ENCODE peak calls at places on chromosomes 13 and 19, in eight cellular contexts. Q is glomerular endothelial cell; P is brain microvascular endothelial cell; G is anterior cingulate cortex; Y is lower leg skin; E is activated CD4-positive, alpha-beta memory T cell treated with anti-CD3 and anti-CD28 coated beads, Interleukin-2, amount 10 ng/mL, durations not matched to agents 7 days and 5 days; L is stimulated activated CD4-positive, alpha-beta T cell treated with anti-CD3 and anti-CD28 coated beads, Interleukin-12 subunit alpha, Interleukin-12 subunit beta, amount 100 ng/mL, for 4 hours; S is hypothalamus. F is an unnamed sample.
A peak's percentile ranks its signal among the peaks of the same experiment; 100 is the strongest.

GRCh38 chr19:50702870-50703829 is 16.5 kb downstream of the SHANK1 start:
- DNase-seq in G (no peak), Q (no peak), Y (no peak), P (no peak), E (no peak), S (no peak), L (no peak), F (no peak)

GRCh38 chr19:58166268-58166667 is 15.7 kb upstream of the ZNF329 start:
- DNase-seq in S (no peak), G (no peak), Y (no peak), P (no peak), Q (no peak), E (no peak), L (no peak), F (no peak)

GRCh38 chr13:73335938-73336337 is 277.1 kb downstream of the KLF5 start:
- DNase-seq in S (no peak), Q (no peak), G (no peak), E (no peak), Y (no peak), L (no peak), P (no peak), F (no peak)

GRCh38 chr13:40102360-40102727 is 446.9 kb downstream of the COG6 start:
- DNase-seq in E (no peak), Y (no peak), P (no peak), S (no peak), L (no peak), G (no peak), Q (no peak), F (no peak)

GRCh38 chr19:29042450-29042849 is 170.5 kb downstream of the UQCRFS1 start:
- DNase-seq in G (no peak), Q (no peak), L (no peak), E (no peak), S (no peak), Y (no peak), P (no peak), F (no peak)

GRCh38 chr13:41547253-41548000 is 90.1 kb downstream of the RGCC start:
- DNase-seq in Y (peak; percentile 89), Q (no peak), L (no peak), G (peak; percentile 97), P (no peak), E (no peak), S (peak; percentile 88), F (no peak)

GRCh38 chr19:48325265-48325910 is at the start of gene EMP3:
- DNase-seq in S (peak; percentile 30), Q (no peak), G (no peak), P (peak; percentile 90), L (peak; percentile 75), Y (peak; percentile 96), E (peak; percentile 91), F (peak; percentile 83)

GRCh38 chr19:39398297-39398864 is 7.2 kb downstream of the MED29 start:
- DNase-seq in Q (no peak), L (peak; percentile 39), Y (peak; percentile 97), E (peak; percentile 79), P (peak; percentile 73), G (no peak), S (peak; percentile 38), F (no peak)

GRCh38 chr19:6100284-6100915 is 9.9 kb downstream of the RFX2 start:
- DNase-seq in P (no peak), S (no peak), Q (no peak), L (peak; percentile 17), Y (no peak), G (no peak), E (peak; percentile 54), F (no peak)

GRCh38 chr13:105643966-105644365 is 891.5 kb downstream of the EFNB2 start:
- DNase-seq in P (no peak), L (no peak), E (no peak), Y (no peak), G (no peak), Q (no peak), S (no peak), F (no peak)

GRCh38 chr13:50290186-50290585 is 274.9 kb downstream of the KCNRG start:
- DNase-seq in Q (no peak), G (no peak), P (no peak), Y (no peak), E (no peak), S (no peak), L (no peak), F (no peak)

GRCh38 chr19:4368128-4368820 is 24.9 kb downstream of the MPND start:
- DNase-seq in S (no peak), P (no peak), L (no peak), Y (peak; percentile 88), E (peak; percentile 33), G (no peak), Q (no peak), F (no peak)

GRCh38 chr19:10290876-10291553 is 1.3 kb downstream of the ICAM5 start:
- DNase-seq in S (no peak), L (peak; percentile 44), G (peak; percentile 7), P (no peak), E (peak; percentile 60), Q (no peak), Y (peak; percentile 94), F (no peak)

F was measured in DND-41.